ENCODE peak calls at places on chromosomes 7 and 10, in six cellular contexts. One of them, this sample, is unnamed.

GRCh38 chr10:30413996-30414576 is 19.9 kb upstream of the MAP3K8 start:
- DNase-seq in Panc1: no peak
- DNase-seq in A549: peak; percentile 84
- DNase-seq in bronchial epithelial cell: peak; percentile 65
- DNase-seq in PC-3: peak; percentile 73
- DNase-seq in MM.1S: peak; percentile 70
- DNase-seq in this sample: no peak

GRCh38 chr10:43200538-43201390 is 62.5 kb downstream of the CSGALNACT2 start:
- DNase-seq in Panc1: no peak
- DNase-seq in A549: no peak
- DNase-seq in bronchial epithelial cell: no peak
- DNase-seq in PC-3: no peak
- DNase-seq in MM.1S: no peak
- DNase-seq in this sample: peak; percentile 8

GRCh38 chr10:119737039-119737663 is 11.3 kb downstream of the INPP5F start:
- DNase-seq in Panc1: no peak
- DNase-seq in A549: no peak
- DNase-seq in bronchial epithelial cell: no peak
- DNase-seq in PC-3: no peak
- DNase-seq in MM.1S: no peak
- DNase-seq in this sample: no peak

GRCh38 chr7:129773328-129773731 is 161.8 kb downstream of the NRF1 start:
- DNase-seq in Panc1: no peak
- DNase-seq in A549: no peak
- DNase-seq in bronchial epithelial cell: no peak
- DNase-seq in PC-3: no peak
- DNase-seq in MM.1S: no peak
- DNase-seq in this sample: no peak

GRCh38 chr10:70585555-70586243 is 16.8 kb downstream of the PRF1 start:
- DNase-seq in Panc1: no peak
- DNase-seq in A549: no peak
- DNase-seq in bronchial epithelial cell: no peak
- DNase-seq in PC-3: no peak
- DNase-seq in MM.1S: no peak
- DNase-seq in this sample: no peak

GRCh38 chr7:132437730-132438129 is 138.5 kb downstream of the PLXNA4 start:
- DNase-seq in Panc1: no peak
- DNase-seq in A549: no peak
- DNase-seq in bronchial epithelial cell: no peak
- DNase-seq in PC-3: no peak
- DNase-seq in MM.1S: no peak
- DNase-seq in this sample: no peak

GRCh38 chr10:17375936-17376584 is 78.3 kb downstream of the ST8SIA6 start:
- DNase-seq in Panc1: no peak
- DNase-seq in A549: peak; percentile 36
- DNase-seq in bronchial epithelial cell: no peak
- DNase-seq in PC-3: no peak
- DNase-seq in MM.1S: no peak
- DNase-seq in this sample: no peak

GRCh38 chr10:26269754-26270153 is 53.2 kb downstream of the GAD2 start:
- DNase-seq in Panc1: peak; percentile 13
- DNase-seq in A549: peak; percentile 65
- DNase-seq in bronchial epithelial cell: peak; percentile 16
- DNase-seq in PC-3: peak; percentile 51
- DNase-seq in MM.1S: peak; percentile 55
- DNase-seq in this sample: no peak

GRCh38 chr10:3222068-3222467 is 49.5 kb upstream of the PITRM1 start:
- DNase-seq in Panc1: no peak
- DNase-seq in A549: peak; percentile 41
- DNase-seq in bronchial epithelial cell: no peak
- DNase-seq in PC-3: no peak
- DNase-seq in MM.1S: no peak
- DNase-seq in this sample: no peak

GRCh38 chr7:50436133-50436802 is 13.9 kb downstream of the FIGNL1 start:
- DNase-seq in Panc1: no peak
- DNase-seq in A549: peak; percentile 28
- DNase-seq in bronchial epithelial cell: peak; percentile 83
- DNase-seq in PC-3: peak; percentile 67
- DNase-seq in MM.1S: no peak
- DNase-seq in this sample: no peak

GRCh38 chr7:120797026-120797645 is 60.8 kb downstream of the TSPAN12 start:
- DNase-seq in Panc1: no peak
- DNase-seq in A549: no peak
- DNase-seq in bronchial epithelial cell: no peak
- DNase-seq in PC-3: no peak
- DNase-seq in MM.1S: no peak
- DNase-seq in this sample: no peak

GRCh38 chr7:120799147-120799546 is 58.8 kb downstream of the TSPAN12 start:
- DNase-seq in Panc1: no peak
- DNase-seq in A549: no peak
- DNase-seq in bronchial epithelial cell: no peak
- DNase-seq in PC-3: no peak
- DNase-seq in MM.1S: no peak
- DNase-seq in this sample: no peak

GRCh38 chr7:120802751-120803150 is 55.2 kb downstream of the TSPAN12 start:
- DNase-seq in Panc1: no peak
- DNase-seq in A549: no peak
- DNase-seq in bronchial epithelial cell: no peak
- DNase-seq in PC-3: no peak
- DNase-seq in MM.1S: no peak
- DNase-seq in this sample: no peak

GRCh38 chr7:120794100-120794729 is 63.7 kb downstream of the TSPAN12 start:
- DNase-seq in Panc1: no peak
- DNase-seq in A549: no peak
- DNase-seq in bronchial epithelial cell: peak; percentile 79
- DNase-seq in PC-3: no peak
- DNase-seq in MM.1S: peak; percentile 18
- DNase-seq in this sample: no peak

DNA sequence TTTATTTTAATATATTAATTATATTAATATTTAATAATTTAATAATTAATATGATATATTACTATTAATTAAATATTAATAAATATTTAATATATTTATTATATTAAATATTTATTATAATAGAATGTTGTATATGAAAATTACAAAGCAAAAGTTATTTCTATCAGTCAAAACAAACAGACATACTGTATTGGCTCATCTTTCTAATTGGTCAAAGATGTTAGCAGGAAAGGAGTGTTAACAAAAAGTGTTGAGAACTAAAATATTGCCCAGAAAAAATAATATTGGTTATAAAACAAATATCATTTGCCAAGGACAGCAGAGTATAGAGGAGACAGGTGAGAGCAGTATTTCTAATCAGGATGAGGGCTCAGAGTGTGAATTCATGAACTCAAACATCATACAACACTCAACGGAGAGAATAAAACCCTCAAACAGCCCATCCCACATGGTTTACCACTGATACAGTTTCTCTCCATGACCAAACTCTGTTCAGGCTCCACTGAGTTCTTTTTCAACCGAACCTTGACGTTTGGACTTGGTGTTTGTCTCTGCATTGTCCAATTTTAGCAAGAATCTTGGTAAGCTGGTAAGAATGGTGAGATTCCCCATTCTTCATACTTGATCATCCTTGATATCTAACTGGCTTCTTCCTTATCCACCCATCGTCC is 58.0 kb downstream of the TSPAN12 start:
- DNase-seq in Panc1: no peak
- DNase-seq in A549: no peak
- DNase-seq in bronchial epithelial cell: no peak
- DNase-seq in PC-3: no peak
- DNase-seq in MM.1S: no peak
- DNase-seq in this sample: no peak
- TF ChIP-seq CTCF in Panc1: no peak
- TF ChIP-seq CTCF in A549: no peak
- TF ChIP-seq CTCF in bronchial epithelial cell: no peak
- TF ChIP-seq CTCF in PC-3: no peak
- TF ChIP-seq CTCF in MM.1S: no peak
- TF ChIP-seq CTCF in this sample: no peak

DNA sequence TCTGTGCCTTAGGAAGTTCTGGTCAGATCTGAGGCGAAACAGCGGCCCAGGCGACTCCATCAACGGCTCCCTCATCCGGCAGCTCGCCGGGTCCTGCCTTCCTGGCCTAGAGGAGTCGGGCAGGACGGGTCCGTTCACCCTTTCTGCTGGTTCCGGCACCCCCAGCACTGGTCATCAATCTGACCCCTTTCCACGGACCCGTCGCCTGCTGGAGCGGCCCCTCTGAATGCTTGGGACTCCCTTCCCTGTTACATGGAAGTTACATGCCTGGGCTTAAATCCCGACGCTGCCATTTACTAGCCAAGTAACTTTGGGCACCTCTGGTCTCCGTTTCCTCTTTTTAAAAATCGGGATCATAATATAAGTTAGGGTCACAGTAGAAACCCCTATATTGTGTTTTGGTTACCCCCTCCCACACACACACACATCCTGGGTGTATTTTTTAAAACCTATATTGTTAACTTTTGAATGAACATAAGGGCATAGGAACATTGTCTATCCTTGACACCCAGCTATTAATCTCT is 607 bp upstream of the GGCT start:
- DNase-seq in Panc1: peak; percentile 41
- DNase-seq in A549: no peak
- DNase-seq in bronchial epithelial cell: no peak
- DNase-seq in PC-3: no peak
- DNase-seq in MM.1S: no peak
- DNase-seq in this sample: no peak
- TF ChIP-seq CTCF in Panc1: no peak
- TF ChIP-seq CTCF in A549: no peak
- TF ChIP-seq CTCF in bronchial epithelial cell: peak; percentile 18
- TF ChIP-seq CTCF in PC-3: no peak
- TF ChIP-seq CTCF in MM.1S: no peak
- TF ChIP-seq CTCF in this sample: no peak

GRCh38 chr7:121449304-121449703 is 53.2 kb upstream of the FAM3C start:
- DNase-seq in Panc1: no peak
- DNase-seq in A549: no peak
- DNase-seq in bronchial epithelial cell: peak; percentile 32
- DNase-seq in PC-3: peak; percentile 12
- DNase-seq in MM.1S: no peak
- DNase-seq in this sample: no peak
- TF ChIP-seq CTCF in Panc1: peak; percentile 14
- TF ChIP-seq CTCF in A549: no peak
- TF ChIP-seq CTCF in bronchial epithelial cell: peak; percentile 3
- TF ChIP-seq CTCF in PC-3: no peak
- TF ChIP-seq CTCF in MM.1S: no peak
- TF ChIP-seq CTCF in this sample: no peak

DNA sequence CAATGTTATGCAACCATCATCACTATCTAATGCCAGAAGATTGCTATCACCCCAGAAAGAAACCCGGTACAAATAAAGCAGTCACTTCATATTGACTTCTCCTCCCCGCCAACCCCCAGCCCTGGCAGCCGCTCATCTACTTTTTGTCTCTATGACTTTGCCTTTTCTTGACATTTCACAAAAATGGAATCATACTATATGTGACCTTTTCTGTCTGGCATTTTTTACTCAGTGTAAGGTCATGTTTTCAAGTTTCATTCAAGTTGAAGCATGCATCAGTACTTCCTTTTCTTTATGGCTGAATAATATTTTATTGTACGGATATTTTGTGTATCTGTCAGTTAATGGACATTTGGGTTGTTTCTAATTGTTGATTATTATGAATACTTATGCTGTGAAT is 28.1 kb downstream of the FHIP2A start:
- DNase-seq in Panc1: no peak
- DNase-seq in A549: no peak
- DNase-seq in bronchial epithelial cell: peak; percentile 7
- DNase-seq in PC-3: no peak
- DNase-seq in MM.1S: no peak
- DNase-seq in this sample: no peak
- TF ChIP-seq CTCF in Panc1: no peak
- TF ChIP-seq CTCF in A549: no peak
- TF ChIP-seq CTCF in bronchial epithelial cell: no peak
- TF ChIP-seq CTCF in PC-3: no peak
- TF ChIP-seq CTCF in MM.1S: no peak
- TF ChIP-seq CTCF in this sample: no peak

GRCh38 chr7:151629873-151630272 is 110.2 kb upstream of the RHEB start:
- DNase-seq in Panc1: no peak
- DNase-seq in A549: no peak
- DNase-seq in bronchial epithelial cell: no peak
- DNase-seq in PC-3: no peak
- DNase-seq in MM.1S: no peak
- DNase-seq in this sample: no peak

GRCh38 chr7:151632750-151633515 is 113.2 kb upstream of the RHEB start:
- DNase-seq in Panc1: no peak
- DNase-seq in A549: no peak
- DNase-seq in bronchial epithelial cell: peak; percentile 44
- DNase-seq in PC-3: peak; percentile 39
- DNase-seq in MM.1S: peak; percentile 94
- DNase-seq in this sample: no peak

GRCh38 chr7:151630349-151630748 is 110.7 kb upstream of the RHEB start:
- DNase-seq in Panc1: no peak
- DNase-seq in A549: no peak
- DNase-seq in bronchial epithelial cell: no peak
- DNase-seq in PC-3: no peak
- DNase-seq in MM.1S: no peak
- DNase-seq in this sample: no peak

GRCh38 chr7:151631968-151632749 is 112.5 kb upstream of the RHEB start:
- DNase-seq in Panc1: no peak
- DNase-seq in A549: peak; percentile 77
- DNase-seq in bronchial epithelial cell: peak; percentile 37
- DNase-seq in PC-3: peak; percentile 85
- DNase-seq in MM.1S: peak; percentile 95
- DNase-seq in this sample: peak; percentile 35

DNA sequence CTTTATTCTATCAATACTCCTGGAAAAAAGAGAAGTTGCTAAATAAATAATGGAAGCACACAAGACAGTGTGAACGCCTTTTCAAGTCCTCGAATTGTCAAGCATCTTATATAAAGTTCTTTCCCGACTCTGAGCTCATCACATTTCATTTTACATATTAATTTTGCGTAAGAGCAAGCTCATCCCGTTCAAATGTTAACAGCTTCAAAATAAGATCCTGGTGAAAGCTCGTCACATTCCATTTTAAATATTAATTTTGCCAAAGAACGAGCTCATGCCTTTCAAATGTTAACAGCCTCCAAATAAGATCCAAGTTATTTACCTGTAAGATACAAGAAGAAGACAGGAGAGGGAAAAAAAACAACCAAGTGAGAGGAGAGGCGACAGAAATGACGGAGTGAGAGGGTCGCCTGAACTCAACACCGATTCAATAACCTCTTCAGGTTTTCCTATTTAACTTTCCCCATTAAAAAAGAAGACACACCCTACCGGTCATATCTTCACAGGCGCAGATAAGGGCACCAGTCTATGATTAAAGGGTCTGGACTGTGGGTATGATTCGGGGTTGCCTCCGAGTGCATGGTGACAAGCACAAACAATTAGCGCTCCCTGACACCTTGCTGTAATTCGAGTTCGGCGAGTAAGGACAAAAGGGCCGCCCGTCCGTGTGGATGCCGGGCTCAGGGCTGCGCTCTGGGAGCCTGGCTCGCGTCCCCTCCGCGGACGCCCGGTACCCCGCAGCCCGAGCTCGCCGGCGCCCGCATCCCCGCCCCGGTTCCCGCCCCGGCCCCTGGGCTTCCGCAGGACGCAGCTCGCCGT is 111.7 kb upstream of the RHEB start:
- DNase-seq in Panc1: no peak
- DNase-seq in A549: peak; percentile 38
- DNase-seq in bronchial epithelial cell: peak; percentile 50
- DNase-seq in PC-3: peak; percentile 42
- DNase-seq in MM.1S: peak; percentile 67
- DNase-seq in this sample: no peak
- TF ChIP-seq CTCF in Panc1: no peak
- TF ChIP-seq CTCF in A549: no peak
- TF ChIP-seq CTCF in bronchial epithelial cell: peak; percentile 19
- TF ChIP-seq CTCF in PC-3: no peak
- TF ChIP-seq CTCF in MM.1S: peak; percentile 28
- TF ChIP-seq CTCF in this sample: no peak

GRCh38 chr7:88153378-88153777 is 66.5 kb downstream of the SRI start:
- DNase-seq in Panc1: no peak
- DNase-seq in A549: no peak
- DNase-seq in bronchial epithelial cell: no peak
- DNase-seq in PC-3: no peak
- DNase-seq in MM.1S: no peak
- DNase-seq in this sample: no peak
- TF ChIP-seq CTCF in Panc1: no peak
- TF ChIP-seq CTCF in A549: no peak
- TF ChIP-seq CTCF in bronchial epithelial cell: no peak
- TF ChIP-seq CTCF in PC-3: no peak
- TF ChIP-seq CTCF in MM.1S: no peak
- TF ChIP-seq CTCF in this sample: no peak

This sample was measured in omental fat pad.